ENCODE peak calls at places on chromosomes 6 and 20, in six cellular contexts. O is breast epithelium, P is vagina, X is stomach, R is spleen, N is upper lobe of right lung. A is an unnamed sample.

GRCh38 chr6:84222426-84222825 is 5.0 kb downstream of the CEP162 start:
- DNase-seq in O (no peak), P (no peak), X (no peak), R (no peak), N (no peak), A (no peak)

GRCh38 chr20:18046535-18046934 is 11.2 kb downstream of the OVOL2 start:
- DNase-seq in O (no peak), P (no peak), X (no peak), R (no peak), N (no peak), A (no peak)

GRCh38 chr6:155452576-155452975 is 3.1 kb downstream of the NOX3 start:
- DNase-seq in O (no peak), P (no peak), X (no peak), R (no peak), N (no peak), A (no peak)

GRCh38 chr6:168032383-168032760 is 34.9 kb downstream of the KIF25 start:
- DNase-seq in O (no peak), P (peak), X (no peak), R (peak), N (no peak), A (no peak)

GRCh38 chr20:1165521-1165920 is 19.3 kb downstream of the TMEM74B start:
- DNase-seq in O (no peak), P (no peak), X (no peak), R (no peak), N (no peak), A (no peak)

GRCh38 chr6:127118505-127119360 is at the start of gene RSPO3:
- DNase-seq in O (no peak), P (no peak), X (peak), R (peak), N (peak), A (peak)

GRCh38 chr6:39079197-39079596 is 30.6 kb downstream of the GLP1R start:
- DNase-seq in O (no peak), P (peak), X (no peak), R (no peak), N (no peak), A (no peak)

GRCh38 chr6:22612241-22612640 is 42.9 kb downstream of the HDGFL1 start:
- DNase-seq in O (no peak), P (no peak), X (no peak), R (no peak), N (no peak), A (no peak)

GRCh38 chr6:119848706-119849105 is 499.1 kb upstream of the MAN1A1 start:
- DNase-seq in O (no peak), P (no peak), X (no peak), R (no peak), N (no peak), A (no peak)

GRCh38 chr6:108699290-108700041 is 138.7 kb downstream of the FOXO3 start:
- DNase-seq in O (no peak), P (no peak), X (no peak), R (no peak), N (no peak), A (no peak)

GRCh38 chr6:90429713-90430112 is 133.1 kb upstream of the BACH2 start:
- DNase-seq in O (no peak), P (no peak), X (no peak), R (no peak), N (no peak), A (no peak)

GRCh38 chr20:44959082-44959895 is 908 bp downstream of the TOMM34 start:
- DNase-seq in O (no peak), P (no peak), X (no peak), R (no peak), N (no peak), A (no peak)

DNA sequence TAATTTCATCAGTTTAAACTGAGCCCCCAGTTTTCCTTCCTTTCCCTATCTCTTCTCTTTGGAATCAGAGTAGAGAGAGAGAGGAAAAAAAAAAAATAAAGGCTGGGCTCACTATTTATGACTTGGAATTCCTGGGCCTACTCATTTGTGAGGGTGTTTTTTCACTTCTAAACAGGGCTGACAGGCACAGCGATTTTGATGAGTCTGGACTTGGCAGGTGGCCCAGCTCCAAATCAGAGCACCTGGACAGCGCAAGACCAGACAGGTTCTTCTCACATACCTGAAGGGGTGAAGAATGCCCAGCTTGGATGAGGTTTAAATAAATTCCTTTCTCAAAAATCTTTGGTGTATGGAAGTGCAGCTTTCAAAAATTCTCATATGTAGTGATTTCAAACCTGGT is 122.2 kb downstream of the KIF13A start:
- DNase-seq in O (peak), P (no peak), X (no peak), R (no peak), N (no peak), A (no peak)
- TF ChIP-seq CTCF in O (no peak), P (no peak), X (no peak), R (no peak), N (no peak), A (no peak)

GRCh38 chr6:45427632-45428031 is 49.9 kb upstream of the SUPT3H start:
- DNase-seq in O (no peak), P (no peak), X (no peak), R (no peak), N (no peak), A (no peak)
- TF ChIP-seq CTCF in O (no peak), P (no peak), X (no peak), R (no peak), N (no peak), A (no peak)

DNA sequence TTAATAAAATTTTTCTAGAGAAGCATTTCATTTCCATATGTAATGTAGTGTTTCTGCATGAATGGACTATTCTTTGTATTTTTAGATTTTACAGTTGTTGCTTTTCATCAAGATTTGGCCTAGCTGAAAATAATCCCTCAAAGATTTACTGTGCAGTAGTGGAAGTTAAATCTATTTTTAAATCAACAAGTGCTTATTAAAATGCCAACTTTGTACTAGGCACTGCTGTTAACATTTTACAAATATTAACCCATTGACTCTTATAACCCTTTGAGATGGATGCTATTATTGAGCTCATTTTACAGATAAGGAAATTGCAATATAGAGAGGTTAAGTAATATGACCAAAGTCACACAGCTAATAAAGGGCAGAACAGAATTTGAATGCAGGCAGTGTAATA is 274.5 kb downstream of the NKAIN2 start:
- DNase-seq in O (no peak), P (no peak), X (no peak), R (no peak), N (no peak), A (no peak)
- TF ChIP-seq CTCF in O (no peak), P (no peak), X (no peak), R (no peak), N (no peak), A (no peak)

GRCh38 chr6:117304446-117304845 is 39.1 kb downstream of the VGLL2 start:
- DNase-seq in O (no peak), P (no peak), X (no peak), R (no peak), N (no peak), A (no peak)
- TF ChIP-seq CTCF in O (no peak), P (no peak), X (no peak), R (no peak), N (no peak), A (no peak)

GRCh38 chr20:63970714-63971431 is 1.1 kb upstream of the ZNF512B start:
- DNase-seq in O (no peak), P (no peak), X (no peak), R (no peak), N (no peak), A (no peak)
- TF ChIP-seq CTCF in O (no peak), P (no peak), X (no peak), R (no peak), N (no peak), A (no peak)

GRCh38 chr6:111119550-111120329 is 32.4 kb downstream of the SLC16A10 start:
- DNase-seq in O (no peak), P (no peak), X (no peak), R (no peak), N (no peak), A (no peak)
- TF ChIP-seq CTCF in O (no peak), P (no peak), X (no peak), R (no peak), N (no peak), A (no peak)

GRCh38 chr20:52312131-52312729 is 120.7 kb upstream of the ZFP64 start:
- DNase-seq in O (no peak), P (no peak), X (peak), R (no peak), N (no peak), A (no peak)
- TF ChIP-seq CTCF in O (no peak), P (peak), X (no peak), R (peak), N (peak), A (peak)

DNA sequence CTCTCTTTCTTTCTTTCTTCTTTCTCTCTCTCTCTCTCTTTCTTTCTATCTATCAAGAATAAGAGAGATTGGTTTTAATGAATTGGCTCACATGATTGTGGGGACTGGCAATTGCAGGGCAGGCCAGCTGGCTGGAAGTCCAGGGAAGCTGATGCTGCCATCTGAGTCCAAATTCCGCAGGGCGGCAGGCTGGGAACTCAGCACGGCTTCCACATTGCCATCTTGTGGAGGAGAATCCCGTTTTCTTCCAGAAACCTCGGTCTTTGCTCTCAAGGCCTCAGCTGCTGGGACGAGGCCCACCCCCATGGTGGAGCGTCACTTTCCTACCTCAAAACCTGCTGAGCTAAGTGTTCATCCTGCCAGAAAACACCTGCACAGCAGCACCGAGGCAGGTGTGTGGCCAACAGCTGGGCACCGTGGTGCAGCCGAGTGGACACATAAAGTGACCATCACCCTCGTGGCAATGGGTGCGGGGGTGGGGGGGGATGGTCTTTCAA is 58.8 kb upstream of the SLCO4A1 start:
- DNase-seq in O (no peak), P (no peak), X (no peak), R (no peak), N (no peak), A (no peak)
- TF ChIP-seq CTCF in O (no peak), P (no peak), X (no peak), R (no peak), N (no peak), A (no peak)

GRCh38 chr20:22308934-22309333 is 275.4 kb downstream of the FOXA2 start:
- DNase-seq in O (no peak), P (no peak), X (no peak), R (no peak), N (no peak), A (no peak)

GRCh38 chr20:22302039-22302438 is 282.3 kb downstream of the FOXA2 start:
- DNase-seq in O (no peak), P (no peak), X (no peak), R (no peak), N (no peak), A (no peak)

GRCh38 chr20:22305391-22305790 is 279.0 kb downstream of the FOXA2 start:
- DNase-seq in O (no peak), P (no peak), X (no peak), R (no peak), N (no peak), A (no peak)

GRCh38 chr20:22303523-22303922 is 280.8 kb downstream of the FOXA2 start:
- DNase-seq in O (no peak), P (no peak), X (no peak), R (no peak), N (no peak), A (no peak)
- TF ChIP-seq CTCF in O (no peak), P (no peak), X (no peak), R (no peak), N (no peak), A (peak)

GRCh38 chr6:138336221-138336620 is 41.5 kb upstream of the SMIM28 start:
- DNase-seq in O (no peak), P (no peak), X (no peak), R (no peak), N (no peak), A (no peak)
- TF ChIP-seq CTCF in O (no peak), P (no peak), X (no peak), R (no peak), N (no peak), A (no peak)